ENCODE peak calls at places on chromosomes 5 and 9, in seven cellular contexts. A is fibroblast of lung, D is glutamatergic neuron, U is upper lobe of left lung, V is cardiac fibroblast, F is tibial artery, Q is A549. K is an unnamed sample.

GRCh38 chr5:124744170-124744911 is 2.1 kb downstream of the ZNF608 start:
- DNase-seq in F (peak), A (peak), D (no peak), Q (no peak), V (peak), U (peak), K (peak)

GRCh38 chr9:134951461-134951860 is 33.7 kb upstream of the FCN1 start:
- DNase-seq in A (no peak), D (peak), U (no peak), Q (no peak), F (peak), V (no peak), K (no peak)

GRCh38 chr5:95445442-95445841 is 54.3 kb downstream of the FAM81B start:
- DNase-seq in U (no peak), Q (no peak), D (no peak), A (no peak), V (no peak), F (no peak), K (no peak)

GRCh38 chr9:130368631-130369103 is 76.1 kb upstream of the ASS1 start:
- DNase-seq in F (no peak), V (no peak), A (no peak), Q (no peak), D (no peak), U (no peak), K (no peak)

GRCh38 chr9:132068604-132069003 is 11.1 kb downstream of the MED27 start:
- DNase-seq in Q (no peak), F (no peak), V (no peak), U (no peak), D (no peak), A (no peak), K (no peak)

GRCh38 chr9:107492381-107492780 is 2.8 kb upstream of the KLF4 start:
- DNase-seq in F (no peak), A (peak), Q (no peak), U (no peak), V (peak), D (no peak), K (no peak)

GRCh38 chr5:1911773-1912235 is 29.1 kb upstream of the IRX4 start:
- DNase-seq in Q (no peak), F (peak), U (no peak), A (no peak), V (no peak), D (no peak), K (no peak)

GRCh38 chr5:134394932-134395331 is 16.7 kb downstream of the CDKN2AIPNL start:
- DNase-seq in V (peak), F (no peak), U (no peak), D (no peak), A (no peak), Q (no peak), K (no peak)

GRCh38 chr5:168076561-168076991 is 214.9 kb upstream of the WWC1 start:
- DNase-seq in F (no peak), U (no peak), V (peak), A (peak), D (peak), Q (no peak), K (no peak)

GRCh38 chr9:129109504-129109903 is 1.1 kb downstream of the CRAT start:
- DNase-seq in D (peak), V (peak), F (peak), Q (peak), A (peak), U (no peak), K (no peak)

GRCh38 chr9:116899337-116900006 is 212.4 kb downstream of the TRIM32 start:
- DNase-seq in U (no peak), A (no peak), Q (no peak), D (no peak), V (no peak), F (no peak), K (no peak)

GRCh38 chr5:9104576-9105339 is 441.1 kb downstream of the SEMA5A start:
- DNase-seq in A (peak), U (no peak), D (no peak), F (no peak), V (no peak), Q (no peak), K (no peak)

GRCh38 chr5:176837707-176838115 is 27.4 kb downstream of the UNC5A start:
- DNase-seq in F (peak), U (peak), A (peak), Q (peak), V (peak), D (no peak), K (peak)

GRCh38 chr5:146564036-146564762 is 48.2 kb upstream of the GPR151 start:
- DNase-seq in V (no peak), A (no peak), Q (no peak), F (no peak), U (no peak), D (no peak), K (no peak)

GRCh38 chr5:113378486-113378885 is 56.3 kb downstream of the TSSK1B start:
- DNase-seq in D (no peak), Q (no peak), V (no peak), F (no peak), A (no peak), U (no peak), K (no peak)

GRCh38 chr5:151041577-151042268 is 21.3 kb downstream of the GPX3 start:
- DNase-seq in U (no peak), F (no peak), Q (no peak), D (no peak), V (no peak), A (no peak), K (no peak)

GRCh38 chr9:18320046-18320445 is 153.9 kb upstream of the ADAMTSL1 start:
- DNase-seq in Q (no peak), U (no peak), V (peak), A (peak), F (no peak), D (no peak), K (no peak)

GRCh38 chr5:132362086-132362485 is 7.4 kb upstream of the SLC22A5 start:
- DNase-seq in V (no peak), D (no peak), F (no peak), Q (no peak), A (no peak), U (no peak), K (no peak)

GRCh38 chr5:136006767-136007251 is 22.0 kb upstream of the TGFBI start:
- DNase-seq in Q (peak), A (peak), U (no peak), V (peak), F (no peak), D (no peak), K (no peak)

GRCh38 chr5:121982500-121983261 is 20.9 kb downstream of the SRFBP1 start:
- DNase-seq in V (peak), U (no peak), F (no peak), Q (no peak), A (no peak), D (no peak), K (no peak)

GRCh38 chr9:82600536-82601271 is 462.2 kb downstream of the RASEF start:
- DNase-seq in F (no peak), D (no peak), V (no peak), Q (no peak), U (no peak), A (no peak), K (no peak)

GRCh38 chr9:79020266-79020665 is 551.5 kb upstream of the TLE4 start:
- DNase-seq in U (no peak), A (no peak), V (no peak), F (no peak), Q (no peak), D (no peak), K (no peak)

GRCh38 chr9:92592946-92593860 is 57.4 kb upstream of the ECM2 start:
- DNase-seq in F (no peak), Q (no peak), U (no peak), A (no peak), D (no peak), V (no peak), K (no peak)

GRCh38 chr5:65722575-65723424 is 795 bp downstream of the NLN start:
- DNase-seq in F (no peak), U (no peak), A (peak), D (peak), V (peak), Q (peak), K (no peak)

GRCh38 chr9:132069046-132069898 is 10.4 kb downstream of the MED27 start:
- DNase-seq in V (peak), F (no peak), D (no peak), Q (no peak), A (no peak), U (no peak), K (no peak)

GRCh38 chr9:63859475-63860215 is 1425.4 kb downstream of the FOXD4L5 start:
- DNase-seq in U (peak), F (peak), A (peak), Q (peak), D (no peak), V (peak), K (peak)

GRCh38 chr5:116256717-116257116 is 171.9 kb downstream of the COMMD10 start:
- DNase-seq in U (no peak), D (no peak), Q (no peak), A (no peak), F (no peak), V (no peak), K (no peak)

GRCh38 chr5:96297867-96298266 is 135.2 kb downstream of the PCSK1 start:
- DNase-seq in A (peak), U (no peak), V (peak), Q (no peak), D (no peak), F (peak), K (no peak)